ENCODE peak calls at places on chromosome 2, in four cellular contexts. A is heart left ventricle, Y is left ventricle myocardium inferior, H is breast epithelium. F is an unnamed sample.

GRCh38 chr2:67486041-67486796 is 89.1 kb downstream of the ETAA1 start:
- DNase-seq in A (no peak), H (peak; percentile 22), Y (peak; percentile 24), F (no peak)

GRCh38 chr2:38741542-38741852 is 9.7 kb downstream of the SRSF7 start:
- DNase-seq in H (peak; percentile 9), Y (no peak), A (no peak), F (no peak)

GRCh38 chr2:16069663-16069932 is 129.2 kb downstream of the MYCN start:
- DNase-seq in H (peak; percentile 19), Y (no peak), A (no peak), F (no peak)

GRCh38 chr2:132424526-132425121 is 8.0 kb downstream of the GPR39 start:
- DNase-seq in A (no peak), Y (no peak), H (no peak), F (no peak)

GRCh38 chr2:104901037-104901851 is 47.3 kb downstream of the POU3F3 start:
- DNase-seq in Y (no peak), A (no peak), H (no peak), F (no peak)

GRCh38 chr2:73862987-73863386 is 29.8 kb upstream of the ACTG2 start:
- DNase-seq in H (peak; percentile 44), A (no peak), Y (no peak), F (no peak)

GRCh38 chr2:78465707-78466106 is 559.8 kb upstream of the REG3G start:
- DNase-seq in H (no peak), Y (no peak), A (no peak), F (no peak)

GRCh38 chr2:204849887-204850286 is 304.6 kb downstream of the PARD3B start:
- DNase-seq in Y (no peak), A (no peak), H (no peak), F (no peak)

GRCh38 chr2:24806660-24807036 is 13.4 kb downstream of the CENPO start:
- DNase-seq in A (no peak), H (no peak), Y (no peak), F (no peak)

GRCh38 chr2:173572848-173573247 is 218.2 kb downstream of the CDCA7 start:
- DNase-seq in H (no peak), A (no peak), Y (no peak), F (no peak)

GRCh38 chr2:109448946-109449788 is 164.6 kb downstream of the SEPTIN10 start:
- DNase-seq in H (peak; percentile 82), Y (peak; percentile 69), A (peak; percentile 70), F (peak; percentile 78)

DNA sequence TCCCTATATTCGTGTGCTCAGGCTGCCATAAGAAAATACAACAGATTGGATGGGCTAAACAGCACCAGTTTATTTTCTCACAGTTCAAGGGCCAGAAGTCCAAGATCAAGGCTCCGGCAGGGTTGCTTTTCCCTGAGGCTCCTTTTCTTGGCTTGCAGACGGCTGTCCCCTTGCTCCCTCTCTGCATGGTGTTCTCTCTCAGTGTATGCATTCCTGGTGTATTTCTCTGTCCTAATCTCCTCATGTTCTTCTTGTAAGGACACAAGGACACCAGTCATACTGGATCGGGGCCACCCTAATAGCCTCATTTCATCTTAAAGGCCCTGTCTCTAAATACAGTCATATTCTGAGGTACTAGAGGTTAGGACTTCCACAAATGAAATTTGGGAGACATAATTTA is 62.6 kb upstream of the SLC16A14 start:
- DNase-seq in Y (no peak), H (no peak), A (no peak), F (no peak)
- H3K4me1 ChIP-seq in Y (peaks cover 60% of the 10 kb centered on the region), H (no peaks in the 10 kb centered on the region), A (peaks cover 36% of the 10 kb centered on the region), F (no peaks in the 10 kb centered on the region)

DNA sequence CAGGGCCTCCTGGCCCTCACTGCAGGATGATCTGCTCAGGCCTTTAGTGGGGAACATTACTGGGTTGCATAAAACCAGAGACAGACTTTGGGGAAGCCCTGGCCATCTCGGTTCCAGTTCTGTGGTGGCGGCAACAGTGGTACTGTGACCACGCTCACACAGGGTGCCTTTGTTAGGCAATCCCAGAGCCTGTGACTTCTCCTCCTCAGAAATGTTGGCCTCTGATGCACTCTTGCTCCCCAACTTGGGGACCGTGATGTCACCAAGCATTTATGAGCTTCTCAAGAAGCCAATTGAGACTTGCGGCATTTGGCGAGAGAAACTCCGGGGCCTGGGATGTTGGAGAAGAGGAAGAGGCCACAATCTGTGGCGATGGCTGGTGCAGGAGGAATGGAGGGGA is 80.9 kb upstream of the PKDCC start:
- DNase-seq in Y (no peak), A (peak; percentile 23), H (peak; percentile 81), F (peak; percentile 79)
- H3K27ac ChIP-seq in Y (peak overlapping the region; percentile 85), A (peak overlapping the region; percentile 68), H (peak overlapping the region; percentile 90), F (peak overlapping the region; percentile 88)

DNA sequence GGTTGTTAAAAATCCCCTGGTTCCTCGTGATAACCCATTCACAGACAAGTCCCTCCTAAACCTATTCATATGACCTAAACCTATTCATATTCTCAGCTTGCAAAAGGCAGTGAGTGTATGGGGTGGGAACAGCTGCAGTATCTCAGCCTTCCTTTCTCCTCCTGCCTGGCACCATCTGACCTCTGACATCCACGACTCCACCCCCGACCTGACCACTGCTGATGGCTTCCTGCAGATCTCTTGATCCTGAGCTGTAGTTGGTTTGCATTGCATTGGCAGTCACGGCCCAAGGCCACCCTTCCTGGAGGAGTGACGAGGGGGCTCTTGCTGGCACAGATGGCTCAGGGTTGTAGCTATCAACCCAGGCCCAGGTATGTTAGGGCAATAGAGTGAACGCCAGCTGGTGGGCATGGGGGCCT is 198.6 kb downstream of the GLI2 start:
- DNase-seq in H (no peak), Y (no peak), A (no peak), F (no peak)
- H3K4me1 ChIP-seq in H (peaks cover 4% of the 10 kb centered on the region), Y (peaks cover 25% of the 10 kb centered on the region), A (peaks cover 37% of the 10 kb centered on the region), F (peaks cover 2% of the 10 kb centered on the region)

GRCh38 chr2:100000915-100001707 is 141.3 kb downstream of the AFF3 start:
- DNase-seq in Y (no peak), A (no peak), H (no peak), F (no peak)

GRCh38 chr2:100008960-100009359 is 133.4 kb downstream of the AFF3 start:
- DNase-seq in Y (no peak), A (no peak), H (no peak), F (no peak)

GRCh38 chr2:100006516-100006915 is 135.9 kb downstream of the AFF3 start:
- DNase-seq in Y (no peak), A (no peak), H (no peak), F (no peak)

GRCh38 chr2:100004959-100005387 is 137.4 kb downstream of the AFF3 start:
- DNase-seq in Y (no peak), H (no peak), A (no peak), F (no peak)

GRCh38 chr2:100004348-100004884 is 138.0 kb downstream of the AFF3 start:
- DNase-seq in H (no peak), Y (no peak), A (no peak), F (no peak)
- H3K27ac ChIP-seq in H (no peak overlapping the region), Y (no peak overlapping the region), A (no peak overlapping the region), F (no peak overlapping the region)

GRCh38 chr2:234967874-234968208 is 16.0 kb downstream of the SH3BP4 start:
- DNase-seq in H (no peak), Y (no peak), A (no peak), F (no peak)
- H3K4me1 ChIP-seq in H (no peaks in the 10 kb centered on the region), Y (peaks cover 43% of the 10 kb centered on the region), A (peaks cover 22% of the 10 kb centered on the region), F (no peaks in the 10 kb centered on the region)

DNA sequence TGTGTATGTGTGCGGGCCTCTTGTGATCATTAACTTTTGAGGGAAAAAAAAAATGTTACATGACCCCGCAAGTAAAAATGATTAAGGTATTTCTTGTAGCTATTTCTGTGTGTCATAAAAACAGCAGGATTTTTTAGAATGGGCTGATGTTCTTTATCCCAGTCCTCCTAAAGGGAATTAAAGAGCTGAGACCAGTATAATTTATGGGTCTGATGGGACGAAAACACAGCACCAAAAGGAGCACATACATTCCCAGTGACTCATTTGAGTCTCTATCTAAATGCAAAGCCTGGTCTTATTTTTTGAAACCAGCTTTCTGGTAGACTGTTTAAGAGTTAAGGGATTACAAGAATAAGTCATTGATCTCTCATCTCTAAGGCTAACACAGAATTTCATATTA is 342.2 kb upstream of the EPHA4 start:
- DNase-seq in A (no peak), H (no peak), Y (no peak), F (no peak)
- H3K27ac ChIP-seq in A (no peak overlapping the region), H (no peak overlapping the region), Y (no peak overlapping the region), F (no peak overlapping the region)

F was measured in aorta.